ENCODE peak calls at places on chromosomes 13 and 19, in seven cellular contexts. One of them, this sample, is unnamed.

GRCh38 chr13:42597505-42597904 is 23.6 kb downstream of the TNFSF11 start:
- DNase-seq in gastrocnemius medialis: no peak
- DNase-seq in GM13977: no peak
- DNase-seq in CD4-positive, CD25-positive, alpha-beta regulatory T cell: no peak
- DNase-seq in aorta: no peak
- DNase-seq in B cell: no peak
- DNase-seq in activated T-helper 1 cell treated with Interleukin-2 at 50 U/mL for 16 hours: no peak
- DNase-seq in this sample: no peak

GRCh38 chr19:58227964-58228583 is 640 bp upstream of the ZNF544 start:
- DNase-seq in activated T-helper 1 cell treated with Interleukin-2 at 50 U/mL for 16 hours: no peak
- DNase-seq in aorta: no peak
- DNase-seq in gastrocnemius medialis: no peak
- DNase-seq in CD4-positive, CD25-positive, alpha-beta regulatory T cell: no peak
- DNase-seq in GM13977: no peak
- DNase-seq in B cell: no peak
- DNase-seq in this sample: no peak

GRCh38 chr19:30490760-30491159 is 118.6 kb downstream of the ZNF536 start:
- DNase-seq in CD4-positive, CD25-positive, alpha-beta regulatory T cell: no peak
- DNase-seq in activated T-helper 1 cell treated with Interleukin-2 at 50 U/mL for 16 hours: no peak
- DNase-seq in gastrocnemius medialis: no peak
- DNase-seq in GM13977: no peak
- DNase-seq in B cell: no peak
- DNase-seq in aorta: no peak
- DNase-seq in this sample: no peak

GRCh38 chr13:61994174-61994573 is 578.5 kb upstream of the PCDH20 start:
- DNase-seq in GM13977: no peak
- DNase-seq in CD4-positive, CD25-positive, alpha-beta regulatory T cell: no peak
- DNase-seq in B cell: no peak
- DNase-seq in aorta: no peak
- DNase-seq in activated T-helper 1 cell treated with Interleukin-2 at 50 U/mL for 16 hours: no peak
- DNase-seq in gastrocnemius medialis: no peak
- DNase-seq in this sample: no peak

GRCh38 chr13:70080030-70080429 is 27.6 kb upstream of the ATXN8OS start:
- DNase-seq in gastrocnemius medialis: no peak
- DNase-seq in aorta: no peak
- DNase-seq in CD4-positive, CD25-positive, alpha-beta regulatory T cell: no peak
- DNase-seq in B cell: no peak
- DNase-seq in GM13977: no peak
- DNase-seq in activated T-helper 1 cell treated with Interleukin-2 at 50 U/mL for 16 hours: no peak
- DNase-seq in this sample: no peak

GRCh38 chr19:42199440-42200115 is 17.9 kb downstream of the DEDD2 start:
- DNase-seq in gastrocnemius medialis: no peak
- DNase-seq in activated T-helper 1 cell treated with Interleukin-2 at 50 U/mL for 16 hours: no peak
- DNase-seq in CD4-positive, CD25-positive, alpha-beta regulatory T cell: peak
- DNase-seq in aorta: peak
- DNase-seq in GM13977: peak
- DNase-seq in B cell: peak
- DNase-seq in this sample: no peak

GRCh38 chr13:33487575-33488243 is 202.2 kb upstream of the STARD13 start:
- DNase-seq in CD4-positive, CD25-positive, alpha-beta regulatory T cell: no peak
- DNase-seq in aorta: no peak
- DNase-seq in gastrocnemius medialis: peak
- DNase-seq in GM13977: peak
- DNase-seq in B cell: no peak
- DNase-seq in activated T-helper 1 cell treated with Interleukin-2 at 50 U/mL for 16 hours: no peak
- DNase-seq in this sample: peak

GRCh38 chr19:33277434-33277833 is 24.9 kb downstream of the CEBPA start:
- DNase-seq in activated T-helper 1 cell treated with Interleukin-2 at 50 U/mL for 16 hours: no peak
- DNase-seq in gastrocnemius medialis: no peak
- DNase-seq in B cell: no peak
- DNase-seq in CD4-positive, CD25-positive, alpha-beta regulatory T cell: no peak
- DNase-seq in GM13977: no peak
- DNase-seq in aorta: no peak
- DNase-seq in this sample: no peak

GRCh38 chr13:37769078-37769477 is 100.5 kb downstream of the TRPC4 start:
- DNase-seq in aorta: no peak
- DNase-seq in activated T-helper 1 cell treated with Interleukin-2 at 50 U/mL for 16 hours: no peak
- DNase-seq in gastrocnemius medialis: no peak
- DNase-seq in CD4-positive, CD25-positive, alpha-beta regulatory T cell: no peak
- DNase-seq in GM13977: no peak
- DNase-seq in B cell: no peak
- DNase-seq in this sample: peak

GRCh38 chr13:30045916-30046704 is 195.7 kb upstream of the UBL3 start:
- DNase-seq in B cell: no peak
- DNase-seq in CD4-positive, CD25-positive, alpha-beta regulatory T cell: no peak
- DNase-seq in aorta: no peak
- DNase-seq in activated T-helper 1 cell treated with Interleukin-2 at 50 U/mL for 16 hours: no peak
- DNase-seq in gastrocnemius medialis: no peak
- DNase-seq in GM13977: no peak
- DNase-seq in this sample: no peak

GRCh38 chr13:30847697-30848307 is 58.3 kb upstream of the MEDAG start:
- DNase-seq in activated T-helper 1 cell treated with Interleukin-2 at 50 U/mL for 16 hours: no peak
- DNase-seq in CD4-positive, CD25-positive, alpha-beta regulatory T cell: no peak
- DNase-seq in GM13977: no peak
- DNase-seq in B cell: no peak
- DNase-seq in aorta: no peak
- DNase-seq in gastrocnemius medialis: no peak
- DNase-seq in this sample: peak

GRCh38 chr13:108033800-108034707 is 181.3 kb downstream of the LIG4 start:
- DNase-seq in CD4-positive, CD25-positive, alpha-beta regulatory T cell: no peak
- DNase-seq in activated T-helper 1 cell treated with Interleukin-2 at 50 U/mL for 16 hours: no peak
- DNase-seq in gastrocnemius medialis: no peak
- DNase-seq in GM13977: no peak
- DNase-seq in aorta: no peak
- DNase-seq in B cell: no peak
- DNase-seq in this sample: no peak

GRCh38 chr19:50969413-50969760 is at the start of gene KLK6:
- DNase-seq in B cell: no peak
- DNase-seq in aorta: peak
- DNase-seq in gastrocnemius medialis: no peak
- DNase-seq in activated T-helper 1 cell treated with Interleukin-2 at 50 U/mL for 16 hours: no peak
- DNase-seq in CD4-positive, CD25-positive, alpha-beta regulatory T cell: no peak
- DNase-seq in GM13977: no peak
- DNase-seq in this sample: no peak

GRCh38 chr13:94384217-94384905 is 95.1 kb downstream of the DCT start:
- DNase-seq in GM13977: no peak
- DNase-seq in activated T-helper 1 cell treated with Interleukin-2 at 50 U/mL for 16 hours: no peak
- DNase-seq in B cell: no peak
- DNase-seq in CD4-positive, CD25-positive, alpha-beta regulatory T cell: no peak
- DNase-seq in aorta: no peak
- DNase-seq in gastrocnemius medialis: no peak
- DNase-seq in this sample: no peak

GRCh38 chr19:49491804-49492572 is 4.2 kb upstream of the RPS11 start:
- DNase-seq in gastrocnemius medialis: no peak
- DNase-seq in aorta: no peak
- DNase-seq in CD4-positive, CD25-positive, alpha-beta regulatory T cell: no peak
- DNase-seq in B cell: no peak
- DNase-seq in GM13977: no peak
- DNase-seq in activated T-helper 1 cell treated with Interleukin-2 at 50 U/mL for 16 hours: no peak
- DNase-seq in this sample: no peak

GRCh38 chr13:29411493-29411892 is 184.0 kb downstream of the SLC7A1 start:
- DNase-seq in gastrocnemius medialis: no peak
- DNase-seq in activated T-helper 1 cell treated with Interleukin-2 at 50 U/mL for 16 hours: no peak
- DNase-seq in aorta: no peak
- DNase-seq in B cell: no peak
- DNase-seq in GM13977: no peak
- DNase-seq in CD4-positive, CD25-positive, alpha-beta regulatory T cell: peak
- DNase-seq in this sample: no peak

GRCh38 chr13:73715114-73715909 is 418.9 kb downstream of the KLF12 start:
- DNase-seq in gastrocnemius medialis: no peak
- DNase-seq in B cell: no peak
- DNase-seq in CD4-positive, CD25-positive, alpha-beta regulatory T cell: peak
- DNase-seq in activated T-helper 1 cell treated with Interleukin-2 at 50 U/mL for 16 hours: peak
- DNase-seq in aorta: no peak
- DNase-seq in GM13977: peak
- DNase-seq in this sample: no peak

GRCh38 chr13:112956516-112957294 is 12.3 kb upstream of the MCF2L start:
- DNase-seq in B cell: no peak
- DNase-seq in CD4-positive, CD25-positive, alpha-beta regulatory T cell: no peak
- DNase-seq in aorta: no peak
- DNase-seq in activated T-helper 1 cell treated with Interleukin-2 at 50 U/mL for 16 hours: no peak
- DNase-seq in gastrocnemius medialis: no peak
- DNase-seq in GM13977: no peak
- DNase-seq in this sample: no peak

GRCh38 chr19:13717194-13717643 is 47.1 kb upstream of the MRI1 start:
- DNase-seq in CD4-positive, CD25-positive, alpha-beta regulatory T cell: no peak
- DNase-seq in B cell: no peak
- DNase-seq in GM13977: no peak
- DNase-seq in aorta: no peak
- DNase-seq in activated T-helper 1 cell treated with Interleukin-2 at 50 U/mL for 16 hours: no peak
- DNase-seq in gastrocnemius medialis: no peak
- DNase-seq in this sample: no peak

GRCh38 chr13:45178349-45179142 is 22.3 kb downstream of the KCTD4 start:
- DNase-seq in activated T-helper 1 cell treated with Interleukin-2 at 50 U/mL for 16 hours: no peak
- DNase-seq in GM13977: no peak
- DNase-seq in gastrocnemius medialis: no peak
- DNase-seq in aorta: no peak
- DNase-seq in B cell: no peak
- DNase-seq in CD4-positive, CD25-positive, alpha-beta regulatory T cell: peak
- DNase-seq in this sample: peak

GRCh38 chr13:76656056-76656455 is 230.1 kb downstream of the KCTD12 start:
- DNase-seq in activated T-helper 1 cell treated with Interleukin-2 at 50 U/mL for 16 hours: no peak
- DNase-seq in gastrocnemius medialis: no peak
- DNase-seq in GM13977: no peak
- DNase-seq in B cell: no peak
- DNase-seq in CD4-positive, CD25-positive, alpha-beta regulatory T cell: no peak
- DNase-seq in aorta: no peak
- DNase-seq in this sample: no peak

GRCh38 chr13:76972430-76972829 is 19.5 kb upstream of the CLN5 start:
- DNase-seq in CD4-positive, CD25-positive, alpha-beta regulatory T cell: no peak
- DNase-seq in aorta: no peak
- DNase-seq in GM13977: no peak
- DNase-seq in gastrocnemius medialis: no peak
- DNase-seq in activated T-helper 1 cell treated with Interleukin-2 at 50 U/mL for 16 hours: no peak
- DNase-seq in B cell: no peak
- DNase-seq in this sample: no peak

GRCh38 chr13:35231426-35231825 is 245.1 kb downstream of the MAB21L1 start:
- DNase-seq in activated T-helper 1 cell treated with Interleukin-2 at 50 U/mL for 16 hours: no peak
- DNase-seq in CD4-positive, CD25-positive, alpha-beta regulatory T cell: no peak
- DNase-seq in B cell: no peak
- DNase-seq in GM13977: no peak
- DNase-seq in aorta: no peak
- DNase-seq in gastrocnemius medialis: no peak
- DNase-seq in this sample: no peak

GRCh38 chr13:44765076-44765475 is 188.9 kb upstream of the TSC22D1 start:
- DNase-seq in gastrocnemius medialis: no peak
- DNase-seq in activated T-helper 1 cell treated with Interleukin-2 at 50 U/mL for 16 hours: no peak
- DNase-seq in CD4-positive, CD25-positive, alpha-beta regulatory T cell: no peak
- DNase-seq in aorta: no peak
- DNase-seq in GM13977: no peak
- DNase-seq in B cell: no peak
- DNase-seq in this sample: no peak

GRCh38 chr13:40389081-40389641 is 277.3 kb downstream of the FOXO1 start:
- DNase-seq in CD4-positive, CD25-positive, alpha-beta regulatory T cell: peak
- DNase-seq in B cell: peak
- DNase-seq in activated T-helper 1 cell treated with Interleukin-2 at 50 U/mL for 16 hours: peak
- DNase-seq in GM13977: no peak
- DNase-seq in gastrocnemius medialis: no peak
- DNase-seq in aorta: no peak
- DNase-seq in this sample: no peak

This sample was measured in ACHN.